ENCODE peak calls at places on chromosomes 5 and 9, in five cellular contexts. One of them, this sample, is unnamed.

GRCh38 chr9:133285252-133285775 is 10.3 kb upstream of the ABO start:
- DNase-seq in mesenchymal stem cell: no peak
- DNase-seq in IMR-90: no peak
- DNase-seq in neuronal stem cell: no peak
- DNase-seq in H9: no peak
- DNase-seq in this sample: no peak

GRCh38 chr5:61176631-61177030 is 14.4 kb upstream of the SMIM15 start:
- DNase-seq in neuronal stem cell: no peak
- DNase-seq in IMR-90: no peak
- DNase-seq in H9: no peak
- DNase-seq in mesenchymal stem cell: no peak
- DNase-seq in this sample: no peak

GRCh38 chr9:84823426-84824271 is 154.1 kb downstream of the NTRK2 start:
- DNase-seq in neuronal stem cell: no peak
- DNase-seq in IMR-90: no peak
- DNase-seq in mesenchymal stem cell: no peak
- DNase-seq in H9: no peak
- DNase-seq in this sample: no peak

GRCh38 chr5:12845549-12846159 is 941.4 kb upstream of the CTNND2 start:
- DNase-seq in H9: no peak
- DNase-seq in mesenchymal stem cell: no peak
- DNase-seq in neuronal stem cell: no peak
- DNase-seq in IMR-90: no peak
- DNase-seq in this sample: peak; percentile 10

GRCh38 chr9:27468450-27469110 is 55.5 kb upstream of the IFNK start:
- DNase-seq in H9: no peak
- DNase-seq in mesenchymal stem cell: no peak
- DNase-seq in neuronal stem cell: no peak
- DNase-seq in IMR-90: no peak
- DNase-seq in this sample: no peak

GRCh38 chr5:153081385-153081784 is 409.1 kb upstream of the GRIA1 start:
- DNase-seq in mesenchymal stem cell: peak; percentile 2
- DNase-seq in H9: no peak
- DNase-seq in IMR-90: no peak
- DNase-seq in neuronal stem cell: no peak
- DNase-seq in this sample: no peak

GRCh38 chr5:31952034-31952433 is 222.1 kb downstream of the GOLPH3 start:
- DNase-seq in neuronal stem cell: no peak
- DNase-seq in mesenchymal stem cell: no peak
- DNase-seq in H9: no peak
- DNase-seq in IMR-90: no peak
- DNase-seq in this sample: no peak

GRCh38 chr5:151467576-151467975 is 20.2 kb downstream of the SLC36A1 start:
- DNase-seq in mesenchymal stem cell: no peak
- DNase-seq in neuronal stem cell: no peak
- DNase-seq in H9: no peak
- DNase-seq in IMR-90: no peak
- DNase-seq in this sample: no peak

GRCh38 chr9:13113751-13114150 is 165.7 kb downstream of the MPDZ start:
- DNase-seq in mesenchymal stem cell: no peak
- DNase-seq in H9: no peak
- DNase-seq in IMR-90: peak; percentile 8
- DNase-seq in neuronal stem cell: no peak
- DNase-seq in this sample: no peak

GRCh38 chr5:54610197-54610898 is 92.8 kb downstream of the SNX18 start:
- DNase-seq in H9: no peak
- DNase-seq in mesenchymal stem cell: peak; percentile 53
- DNase-seq in IMR-90: no peak
- DNase-seq in neuronal stem cell: no peak
- DNase-seq in this sample: peak; percentile 66

GRCh38 chr5:109102291-109102690 is 307.5 kb downstream of the PJA2 start:
- DNase-seq in H9: no peak
- DNase-seq in mesenchymal stem cell: no peak
- DNase-seq in IMR-90: no peak
- DNase-seq in neuronal stem cell: no peak
- DNase-seq in this sample: no peak

GRCh38 chr5:150473673-150474358 is 24.3 kb upstream of the RPS14 start:
- DNase-seq in neuronal stem cell: no peak
- DNase-seq in IMR-90: peak; percentile 44
- DNase-seq in H9: peak; percentile 90
- DNase-seq in mesenchymal stem cell: peak; percentile 60
- DNase-seq in this sample: peak; percentile 99

GRCh38 chr5:157670662-157671591 is at the start of gene C5orf52:
- DNase-seq in H9: no peak
- DNase-seq in neuronal stem cell: no peak
- DNase-seq in mesenchymal stem cell: no peak
- DNase-seq in IMR-90: peak; percentile 14
- DNase-seq in this sample: peak; percentile 41

GRCh38 chr9:3760031-3760430 is 234.2 kb upstream of the RFX3 start:
- DNase-seq in neuronal stem cell: peak; percentile 21
- DNase-seq in IMR-90: peak; percentile 18
- DNase-seq in mesenchymal stem cell: peak; percentile 64
- DNase-seq in H9: no peak
- DNase-seq in this sample: no peak

GRCh38 chr9:134057751-134058701 is 9.8 kb downstream of the BRD3 start:
- DNase-seq in H9: no peak
- DNase-seq in mesenchymal stem cell: no peak
- DNase-seq in neuronal stem cell: no peak
- DNase-seq in IMR-90: no peak
- DNase-seq in this sample: no peak

GRCh38 chr5:173866249-173867172 is 21.6 kb upstream of the CPEB4 start:
- DNase-seq in H9: no peak
- DNase-seq in IMR-90: no peak
- DNase-seq in neuronal stem cell: no peak
- DNase-seq in mesenchymal stem cell: no peak
- DNase-seq in this sample: no peak

GRCh38 chr9:72579880-72580570 is 58.6 kb downstream of the TMC1 start:
- DNase-seq in H9: no peak
- DNase-seq in neuronal stem cell: no peak
- DNase-seq in IMR-90: peak; percentile 71
- DNase-seq in mesenchymal stem cell: peak; percentile 53
- DNase-seq in this sample: no peak

GRCh38 chr5:134091626-134092121 is 22.8 kb upstream of the TCF7 start:
- DNase-seq in H9: no peak
- DNase-seq in IMR-90: no peak
- DNase-seq in mesenchymal stem cell: no peak
- DNase-seq in neuronal stem cell: no peak
- DNase-seq in this sample: no peak

GRCh38 chr5:168301593-168302388 is 10.3 kb downstream of the WWC1 start:
- DNase-seq in mesenchymal stem cell: no peak
- DNase-seq in H9: no peak
- DNase-seq in neuronal stem cell: no peak
- DNase-seq in IMR-90: no peak
- DNase-seq in this sample: peak; percentile 85

GRCh38 chr9:84170521-84171141 is 169.9 kb downstream of the SLC28A3 start:
- DNase-seq in H9: peak; percentile 50
- DNase-seq in neuronal stem cell: no peak
- DNase-seq in IMR-90: peak; percentile 98
- DNase-seq in mesenchymal stem cell: peak; percentile 95
- DNase-seq in this sample: peak; percentile 74

GRCh38 chr9:7123743-7124142 is 366.0 kb downstream of the KDM4C start:
- DNase-seq in H9: no peak
- DNase-seq in IMR-90: no peak
- DNase-seq in mesenchymal stem cell: no peak
- DNase-seq in neuronal stem cell: no peak
- DNase-seq in this sample: no peak

GRCh38 chr5:90640484-90641059 is 82.0 kb downstream of the ADGRV1 start:
- DNase-seq in mesenchymal stem cell: no peak
- DNase-seq in IMR-90: no peak
- DNase-seq in neuronal stem cell: no peak
- DNase-seq in H9: no peak
- DNase-seq in this sample: no peak

GRCh38 chr9:37988041-37988440 is 81.0 kb downstream of the SHB start:
- DNase-seq in IMR-90: no peak
- DNase-seq in neuronal stem cell: no peak
- DNase-seq in mesenchymal stem cell: no peak
- DNase-seq in H9: no peak
- DNase-seq in this sample: no peak

GRCh38 chr5:43256261-43256966 is 56.8 kb downstream of the HMGCS1 start:
- DNase-seq in neuronal stem cell: no peak
- DNase-seq in H9: no peak
- DNase-seq in IMR-90: no peak
- DNase-seq in mesenchymal stem cell: no peak
- DNase-seq in this sample: no peak

GRCh38 chr9:69078581-69078980 is 43.0 kb downstream of the FXN start:
- DNase-seq in IMR-90: no peak
- DNase-seq in neuronal stem cell: no peak
- DNase-seq in H9: no peak
- DNase-seq in mesenchymal stem cell: no peak
- DNase-seq in this sample: no peak

GRCh38 chr9:82987790-82988189 is 75.2 kb downstream of the RASEF start:
- DNase-seq in neuronal stem cell: no peak
- DNase-seq in H9: no peak
- DNase-seq in IMR-90: no peak
- DNase-seq in mesenchymal stem cell: no peak
- DNase-seq in this sample: no peak

GRCh38 chr5:125655156-125655555 is 768.1 kb upstream of the GRAMD2B start:
- DNase-seq in IMR-90: no peak
- DNase-seq in mesenchymal stem cell: no peak
- DNase-seq in H9: no peak
- DNase-seq in neuronal stem cell: no peak
- DNase-seq in this sample: peak; percentile 42

GRCh38 chr9:127444283-127444920 is 6.8 kb downstream of the RPL12 start:
- DNase-seq in neuronal stem cell: no peak
- DNase-seq in H9: peak; percentile 41
- DNase-seq in mesenchymal stem cell: no peak
- DNase-seq in IMR-90: no peak
- DNase-seq in this sample: peak; percentile 40

GRCh38 chr9:14945351-14945750 is 35.1 kb upstream of the FREM1 start:
- DNase-seq in H9: no peak
- DNase-seq in IMR-90: no peak
- DNase-seq in neuronal stem cell: no peak
- DNase-seq in mesenchymal stem cell: no peak
- DNase-seq in this sample: no peak

GRCh38 chr5:127757576-127757975 is 54.4 kb downstream of the CCDC192 start:
- DNase-seq in mesenchymal stem cell: peak; percentile 71
- DNase-seq in neuronal stem cell: peak; percentile 6
- DNase-seq in H9: no peak
- DNase-seq in IMR-90: peak; percentile 65
- DNase-seq in this sample: peak; percentile 59

GRCh38 chr9:16368425-16369087 is 501.9 kb downstream of the BNC2 start:
- DNase-seq in neuronal stem cell: no peak
- DNase-seq in IMR-90: peak; percentile 79
- DNase-seq in mesenchymal stem cell: peak; percentile 6
- DNase-seq in H9: peak; percentile 5
- DNase-seq in this sample: peak; percentile 40

GRCh38 chr9:122120672-122121071 is 27.6 kb upstream of the TTLL11 start:
- DNase-seq in H9: no peak
- DNase-seq in IMR-90: no peak
- DNase-seq in neuronal stem cell: no peak
- DNase-seq in mesenchymal stem cell: no peak
- DNase-seq in this sample: no peak

GRCh38 chr5:143014017-143014651 is 244.0 kb downstream of the ARHGAP26 start:
- DNase-seq in IMR-90: no peak
- DNase-seq in mesenchymal stem cell: no peak
- DNase-seq in H9: peak; percentile 81
- DNase-seq in neuronal stem cell: no peak
- DNase-seq in this sample: peak; percentile 86

GRCh38 chr5:170606939-170607338 is 103.1 kb downstream of the KCNIP1 start:
- DNase-seq in H9: no peak
- DNase-seq in neuronal stem cell: no peak
- DNase-seq in IMR-90: no peak
- DNase-seq in mesenchymal stem cell: no peak
- DNase-seq in this sample: no peak

GRCh38 chr5:11504794-11505193 is 399.5 kb downstream of the CTNND2 start:
- DNase-seq in neuronal stem cell: no peak
- DNase-seq in IMR-90: no peak
- DNase-seq in H9: no peak
- DNase-seq in mesenchymal stem cell: peak; percentile 1
- DNase-seq in this sample: peak; percentile 53

GRCh38 chr9:33139421-33140228 is 27.5 kb downstream of the B4GALT1 start:
- DNase-seq in mesenchymal stem cell: peak; percentile 88
- DNase-seq in neuronal stem cell: no peak
- DNase-seq in IMR-90: peak; percentile 96
- DNase-seq in H9: no peak
- DNase-seq in this sample: no peak

GRCh38 chr5:5589857-5590256 is 167.4 kb downstream of the ICE1 start:
- DNase-seq in neuronal stem cell: no peak
- DNase-seq in H9: no peak
- DNase-seq in IMR-90: no peak
- DNase-seq in mesenchymal stem cell: no peak
- DNase-seq in this sample: no peak

GRCh38 chr5:103224118-103224893 is 34.3 kb upstream of the MACIR start:
- DNase-seq in IMR-90: peak; percentile 75
- DNase-seq in mesenchymal stem cell: peak; percentile 78
- DNase-seq in neuronal stem cell: peak; percentile 41
- DNase-seq in H9: peak; percentile 80
- DNase-seq in this sample: peak; percentile 90

GRCh38 chr5:175494271-175495183 is 16.2 kb downstream of the SFXN1 start:
- DNase-seq in neuronal stem cell: no peak
- DNase-seq in mesenchymal stem cell: no peak
- DNase-seq in H9: no peak
- DNase-seq in IMR-90: no peak
- DNase-seq in this sample: no peak
- H2BK15ac ChIP-seq in neuronal stem cell: no peak overlapping the region
- H2BK15ac ChIP-seq in mesenchymal stem cell: no peak overlapping the region
- H2BK15ac ChIP-seq in H9: no peak overlapping the region
- H2BK15ac ChIP-seq in IMR-90: no peak overlapping the region
- H2BK15ac ChIP-seq in this sample: no peak overlapping the region

DNA sequence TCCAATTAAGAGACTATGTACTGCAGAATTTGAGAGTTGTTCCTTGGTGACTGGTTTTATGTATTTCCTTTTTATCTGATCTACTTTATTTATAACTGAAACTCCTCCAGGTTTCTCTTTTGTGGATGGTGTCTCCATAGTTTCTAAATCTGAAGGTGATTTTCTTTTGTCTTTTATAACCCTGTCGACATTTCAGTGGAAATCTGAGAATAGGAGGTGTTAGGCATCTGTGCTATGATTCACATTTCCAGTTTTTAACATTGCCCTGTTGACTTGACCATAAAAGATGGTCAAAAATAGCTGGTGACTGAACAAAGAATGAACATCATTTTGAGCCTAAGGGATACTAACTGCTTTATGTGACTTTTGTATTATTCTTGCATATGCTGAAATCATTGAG is 190.5 kb downstream of the PCSK1 start:
- DNase-seq in mesenchymal stem cell: no peak
- DNase-seq in H9: no peak
- DNase-seq in IMR-90: peak; percentile 8
- DNase-seq in neuronal stem cell: no peak
- DNase-seq in this sample: no peak
- H3K23ac ChIP-seq in mesenchymal stem cell: no peak overlapping the region
- H3K23ac ChIP-seq in H9: no peak overlapping the region
- H3K23ac ChIP-seq in IMR-90: peak overlapping the region; percentile 84
- H3K23ac ChIP-seq in neuronal stem cell: no peak overlapping the region
- H3K23ac ChIP-seq in this sample: no peak overlapping the region

GRCh38 chr5:123778641-123779040 is 266.7 kb downstream of the CSNK1G3 start:
- DNase-seq in IMR-90: no peak
- DNase-seq in neuronal stem cell: no peak
- DNase-seq in H9: no peak
- DNase-seq in mesenchymal stem cell: no peak
- DNase-seq in this sample: no peak
- H2BK15ac ChIP-seq in IMR-90: no peak overlapping the region
- H2BK15ac ChIP-seq in neuronal stem cell: no peak overlapping the region
- H2BK15ac ChIP-seq in H9: no peak overlapping the region
- H2BK15ac ChIP-seq in mesenchymal stem cell: no peak overlapping the region
- H2BK15ac ChIP-seq in this sample: no peak overlapping the region

GRCh38 chr5:3786165-3786564 is 190.5 kb downstream of the IRX1 start:
- DNase-seq in neuronal stem cell: no peak
- DNase-seq in mesenchymal stem cell: no peak
- DNase-seq in IMR-90: no peak
- DNase-seq in H9: no peak
- DNase-seq in this sample: no peak
- H3K23ac ChIP-seq in neuronal stem cell: no peak overlapping the region
- H3K23ac ChIP-seq in mesenchymal stem cell: no peak overlapping the region
- H3K23ac ChIP-seq in IMR-90: no peak overlapping the region
- H3K23ac ChIP-seq in H9: no peak overlapping the region
- H3K23ac ChIP-seq in this sample: no peak overlapping the region

This sample was measured in mesendoderm.